ENCODE peak calls at places on chromosome 18, in four cellular contexts. A is endothelial cell of umbilical vein, U is IMR-90, T is K562. R is an unnamed sample. For H3K9me1, the result is how much of the 10 kb centered on the place peaks cover.

GRCh38 chr18:80184243-80184772 is 63.0 kb downstream of the PARD6G start:
- DNase-seq in A (no peak), U (no peak), T (no peak), R (no peak)

GRCh38 chr18:80251700-80252099 is 4.4 kb upstream of the PARD6G start:
- DNase-seq in A (no peak), U (no peak), T (no peak), R (no peak)

GRCh38 chr18:72867721-72868665 is at the start of gene NETO1:
- DNase-seq in A (no peak), U (no peak), T (no peak), R (no peak)

GRCh38 chr18:30522288-30522929 is 520.1 kb downstream of the DSC3 start:
- DNase-seq in A (no peak), U (no peak), T (no peak), R (no peak)

GRCh38 chr18:48142994-48143393 is 212.5 kb upstream of the SMAD2 start:
- DNase-seq in A (no peak), U (no peak), T (no peak), R (no peak)

GRCh38 chr18:63987743-63988142 is 17.9 kb downstream of the SERPINB8 start:
- DNase-seq in A (no peak), U (no peak), T (no peak), R (no peak)

GRCh38 chr18:59921384-59921891 is 21.6 kb downstream of the PMAIP1 start:
- DNase-seq in A (no peak), U (no peak), T (no peak), R (no peak)

GRCh38 chr18:73688851-73689659 is 458.6 kb downstream of the FBXO15 start:
- DNase-seq in A (no peak), U (peak), T (no peak), R (no peak)

GRCh38 chr18:77022116-77022515 is 110.5 kb downstream of the MBP start:
- DNase-seq in A (no peak), U (no peak), T (no peak), R (no peak)

GRCh38 chr18:23864620-23865019 is 149.9 kb upstream of the TTC39C start:
- DNase-seq in A (no peak), U (no peak), T (no peak), R (no peak)

GRCh38 chr18:51514128-51514527 is 316.6 kb upstream of the MEX3C start:
- DNase-seq in A (no peak), U (no peak), T (no peak), R (no peak)

GRCh38 chr18:75408554-75409506 is 18.7 kb downstream of the SMIM21 start:
- DNase-seq in A (peak), U (peak), T (no peak), R (peak)

GRCh38 chr18:47417807-47418206 is 166.3 kb upstream of the SKOR2 start:
- DNase-seq in A (no peak), U (no peak), T (no peak), R (no peak)

GRCh38 chr18:5630057-5630765 is 86.4 kb upstream of the EPB41L3 start:
- DNase-seq in A (peak), U (peak), T (peak), R (no peak)

GRCh38 chr18:51151568-51152511 is 45.6 kb downstream of the MEX3C start:
- DNase-seq in A (no peak), U (no peak), T (no peak), R (no peak)

GRCh38 chr18:33828949-33829348 is 250.9 kb downstream of the ASXL3 start:
- DNase-seq in A (no peak), U (no peak), T (no peak), R (no peak)

GRCh38 chr18:4040391-4041172 is 414.5 kb downstream of the DLGAP1 start:
- DNase-seq in A (no peak), U (no peak), T (no peak), R (no peak)

GRCh38 chr18:23862071-23862470 is 152.5 kb upstream of the TTC39C start:
- DNase-seq in A (peak), U (peak), T (no peak), R (peak)

GRCh38 chr18:47767699-47768098 is 162.8 kb downstream of the SMAD2 start:
- DNase-seq in A (no peak), U (no peak), T (no peak), R (no peak)

GRCh38 chr18:52319423-52319822 is 20.6 kb upstream of the DCC start:
- DNase-seq in A (no peak), U (no peak), T (no peak), R (no peak)

GRCh38 chr18:59547691-59548182 is 149.5 kb downstream of the CCBE1 start:
- DNase-seq in A (no peak), U (peak), T (no peak), R (no peak)

GRCh38 chr18:58311390-58311789 is 267.4 kb downstream of the NEDD4L start:
- DNase-seq in A (no peak), U (no peak), T (no peak), R (no peak)

GRCh38 chr18:36593001-36593400 is 235.8 kb downstream of the TPGS2 start:
- DNase-seq in A (no peak), U (peak), T (no peak), R (no peak)

GRCh38 chr18:37429768-37430167 is 135.8 kb downstream of the CELF4 start:
- DNase-seq in A (no peak), U (no peak), T (no peak), R (no peak)

GRCh38 chr18:21741511-21742322 is 1.1 kb downstream of the MIB1 start:
- DNase-seq in A (peak), U (peak), T (no peak), R (no peak)

GRCh38 chr18:50395093-50395492 is 20.2 kb downstream of the SKA1 start:
- DNase-seq in A (no peak), U (no peak), T (no peak), R (no peak)

GRCh38 chr18:30280861-30281470 is 761.6 kb downstream of the DSC3 start:
- DNase-seq in A (peak), U (peak), T (peak), R (peak)

GRCh38 chr18:78876868-78877267 is 102.8 kb upstream of the SALL3 start:
- DNase-seq in A (no peak), U (no peak), T (no peak), R (no peak)

GRCh38 chr18:56982756-56983155 is 164.1 kb upstream of the BOD1L2 start:
- DNase-seq in A (no peak), U (no peak), T (no peak), R (no peak)

GRCh38 chr18:79133724-79134123 is 64.5 kb downstream of the ATP9B start:
- DNase-seq in A (no peak), U (no peak), T (no peak), R (no peak)

GRCh38 chr18:68417166-68417776 is 297.6 kb downstream of the TMX3 start:
- DNase-seq in A (peak), U (no peak), T (no peak), R (no peak)

GRCh38 chr18:22214731-22215528 is 45.5 kb downstream of the GATA6 start:
- DNase-seq in A (peak), U (peak), T (no peak), R (peak)

GRCh38 chr18:73690222-73690621 is 457.4 kb downstream of the FBXO15 start:
- DNase-seq in A (no peak), U (no peak), T (no peak), R (no peak)

GRCh38 chr18:54250846-54251251 is 18.5 kb upstream of the POLI start:
- DNase-seq in A (peak), U (no peak), T (no peak), R (no peak)

GRCh38 chr18:36534154-36534688 is 236.7 kb downstream of the FHOD3 start:
- DNase-seq in A (no peak), U (no peak), T (no peak), R (no peak)

GRCh38 chr18:73908323-73908722 is 239.3 kb downstream of the FBXO15 start:
- DNase-seq in A (no peak), U (peak), T (no peak), R (no peak)

GRCh38 chr18:77870894-77871293 is 621.2 kb downstream of the GALR1 start:
- DNase-seq in A (no peak), U (no peak), T (no peak), R (no peak)

GRCh38 chr18:77055429-77056310 is 76.9 kb downstream of the MBP start:
- DNase-seq in A (no peak), U (peak), T (no peak), R (no peak)

GRCh38 chr18:13893418-13893760 is 21.9 kb downstream of the MC2R start:
- DNase-seq in A (no peak), U (no peak), T (no peak), R (no peak)

GRCh38 chr18:4450065-4450676 is 4.9 kb downstream of the DLGAP1 start:
- DNase-seq in A (no peak), U (no peak), T (no peak), R (no peak)

GRCh38 chr18:477565-477964 is 22.9 kb downstream of the COLEC12 start:
- DNase-seq in A (no peak), U (no peak), T (peak), R (peak)
- H3K9me1 ChIP-seq in A (under half), U (under half), T (under half), R (under half)

DNA sequence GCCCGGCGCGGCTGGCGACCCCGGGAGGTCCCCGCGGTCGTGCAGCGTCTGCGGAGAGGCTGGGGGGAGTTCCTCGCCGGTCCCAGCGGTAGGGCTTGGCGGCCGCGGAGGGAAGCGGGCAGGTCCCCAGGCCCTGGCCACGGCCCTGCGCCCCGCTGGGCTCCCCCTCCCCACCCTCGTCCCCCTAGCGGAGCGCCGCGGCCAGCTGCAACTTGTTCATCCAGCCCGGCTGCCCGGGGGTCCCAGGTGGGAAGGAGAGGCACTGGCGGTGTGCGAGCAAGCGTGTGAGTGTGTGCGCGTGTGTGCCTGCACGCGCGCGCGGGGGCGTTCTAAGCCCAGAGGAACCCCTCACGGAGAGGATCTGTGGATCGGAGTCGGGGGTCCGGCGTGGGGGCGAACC is 1.3 kb downstream of the PTPRM start:
- DNase-seq in A (peak), U (peak), T (no peak), R (no peak)
- TF ChIP-seq CTCF in A (peak), U (no peak), T (no peak), R (no peak)

GRCh38 chr18:65435529-65435928 is 315.3 kb upstream of the CDH7 start:
- DNase-seq in A (no peak), U (no peak), T (no peak), R (no peak)
- H3K9me1 ChIP-seq in A (under half), U (under half), T (under half), R (under half)

DNA sequence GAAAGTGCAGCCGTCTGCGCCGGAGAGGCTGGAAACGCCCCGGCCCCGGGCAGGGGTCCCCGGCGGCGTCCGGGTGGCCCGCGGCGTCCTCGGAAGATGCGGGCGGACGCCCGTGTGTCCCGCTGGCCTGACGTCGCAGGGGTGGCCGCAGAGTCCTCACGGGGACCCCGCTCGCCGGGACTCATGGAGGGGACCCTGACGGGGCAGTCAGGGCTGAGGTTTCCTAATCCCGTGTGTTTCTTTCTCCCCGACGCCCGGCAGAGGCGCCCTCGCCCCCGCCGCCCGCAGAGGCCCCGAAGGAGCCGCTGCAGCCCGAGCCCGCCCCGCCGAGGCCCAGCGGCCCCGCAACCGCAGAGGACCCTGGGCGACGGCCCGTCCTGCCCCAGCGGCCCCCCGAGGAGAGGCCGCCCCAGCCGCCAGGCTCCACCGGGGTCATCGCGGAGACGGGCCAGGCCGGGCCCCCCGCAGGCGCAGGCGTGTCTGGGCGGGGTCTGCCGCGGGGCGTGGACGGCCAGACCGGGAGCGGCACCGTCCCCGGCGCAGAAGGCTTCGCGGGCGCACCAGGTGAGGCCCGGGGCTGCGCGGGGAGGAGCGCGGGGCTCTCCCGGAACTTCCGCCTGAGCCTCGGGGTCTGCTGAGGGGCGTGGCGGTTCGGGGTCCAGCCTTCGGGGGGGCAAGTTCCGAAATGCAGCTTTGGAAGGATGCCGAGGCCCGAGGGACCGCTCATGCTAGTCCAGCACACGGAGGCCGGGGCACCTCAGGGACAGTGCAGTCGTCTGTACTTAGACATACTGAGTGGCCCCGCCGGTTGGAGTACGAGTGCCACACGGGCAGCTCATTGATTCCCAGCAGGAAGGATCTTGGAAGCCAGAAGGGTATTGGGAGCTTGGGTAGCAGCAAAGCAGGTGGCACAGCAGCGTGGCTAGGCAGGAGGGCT is 60.0 kb downstream of the EMILIN2 start:
- DNase-seq in A (peak), U (no peak), T (peak), R (no peak)
- TF ChIP-seq CTCF in A (peak), U (peak), T (peak), R (no peak)

DNA sequence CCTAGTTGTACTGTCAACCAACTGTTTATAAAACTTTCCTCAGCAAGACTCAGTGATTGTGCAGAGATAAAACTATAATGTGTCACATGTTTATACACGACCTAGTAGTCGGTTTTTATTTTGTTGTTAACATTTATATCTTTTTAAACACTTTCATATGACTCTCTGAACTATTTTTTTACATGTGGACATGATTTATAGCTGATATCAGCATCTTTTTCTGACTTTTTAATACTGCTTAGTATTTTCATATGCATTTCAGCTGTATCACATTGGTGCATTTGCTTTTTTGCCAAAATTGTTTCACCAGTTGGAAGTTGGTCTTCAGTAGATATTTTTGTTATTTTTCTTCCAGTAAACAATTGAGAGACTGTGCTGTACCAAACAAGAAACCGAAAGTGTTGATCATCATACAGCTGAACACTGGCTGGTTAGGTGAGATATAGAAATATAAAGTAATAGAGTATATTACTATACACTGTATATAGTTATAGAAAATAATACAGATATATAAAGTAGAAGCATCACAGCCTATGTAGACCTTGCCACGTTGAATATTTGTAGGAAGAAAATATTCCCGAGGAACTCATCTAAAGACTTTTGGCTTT is 154.2 kb downstream of the KCTD1 start:
- DNase-seq in A (no peak), U (no peak), T (no peak), R (no peak)
- H3K9me1 ChIP-seq in A (under half), U (under half), T (under half), R (under half)

DNA sequence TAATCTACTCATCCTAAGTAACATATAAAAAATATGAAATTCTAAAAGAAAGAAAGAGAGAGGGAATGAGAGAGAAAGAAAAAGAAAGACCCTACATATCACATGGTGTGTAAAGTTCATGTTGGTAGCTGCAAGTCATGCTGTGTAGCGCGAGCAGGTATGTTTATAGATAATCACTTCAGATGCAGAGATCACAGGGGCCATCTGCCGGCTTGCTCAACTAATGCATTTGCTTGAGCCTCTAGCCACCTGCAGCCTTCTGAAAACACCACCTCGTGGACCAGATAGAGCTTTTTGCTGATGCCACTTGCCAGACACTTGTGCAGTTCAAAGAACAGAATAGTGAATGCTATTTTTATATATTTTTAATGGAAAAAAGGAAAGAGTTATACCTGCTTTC is 37.6 kb downstream of the CDH7 start:
- DNase-seq in A (no peak), U (no peak), T (no peak), R (no peak)
- TF ChIP-seq CTCF in A (no peak), U (no peak), T (no peak), R (no peak)

GRCh38 chr18:8351173-8351572 is 258.1 kb upstream of the RAB12 start:
- DNase-seq in A (no peak), U (peak), T (no peak), R (no peak)

GRCh38 chr18:8349608-8350323 is 259.5 kb upstream of the RAB12 start:
- DNase-seq in A (no peak), U (no peak), T (no peak), R (no peak)

GRCh38 chr18:8348051-8348450 is 261.2 kb upstream of the RAB12 start:
- DNase-seq in A (no peak), U (no peak), T (no peak), R (no peak)

GRCh38 chr18:8354304-8354703 is 254.9 kb upstream of the RAB12 start:
- DNase-seq in A (peak), U (no peak), T (no peak), R (no peak)

DNA sequence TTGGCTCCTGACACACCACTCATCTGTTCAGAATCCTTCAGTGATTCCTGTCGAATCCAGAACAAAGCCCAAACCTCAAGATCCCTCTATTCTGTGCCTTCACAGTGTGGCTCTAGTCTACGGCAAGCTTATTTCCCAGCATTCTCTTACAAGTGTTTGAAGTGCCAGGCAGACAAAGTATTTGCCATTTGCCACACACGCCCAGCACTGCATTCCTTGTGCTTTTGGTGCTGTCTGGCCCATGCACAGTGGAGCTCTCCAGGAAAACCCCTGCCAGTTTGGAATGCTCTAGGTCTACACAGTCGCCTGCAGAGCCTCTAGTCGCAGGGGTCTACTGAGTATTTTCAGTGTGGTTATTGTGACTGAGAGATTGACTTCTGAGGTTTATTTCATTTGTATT is 258.6 kb upstream of the RAB12 start:
- DNase-seq in A (no peak), U (no peak), T (no peak), R (no peak)
- H3K9me1 ChIP-seq in A (under half), U (under half), T (under half), R (under half)

GRCh38 chr18:42474577-42474976 is 519.5 kb downstream of the PIK3C3 start:
- DNase-seq in A (no peak), U (no peak), T (no peak), R (no peak)
- TF ChIP-seq CTCF in A (no peak), U (no peak), T (no peak), R (no peak)

GRCh38 chr18:62863629-62864028 is 148.3 kb downstream of the PHLPP1 start:
- DNase-seq in A (peak), U (peak), T (no peak), R (no peak)

GRCh38 chr18:62862451-62862850 is 147.1 kb downstream of the PHLPP1 start:
- DNase-seq in A (no peak), U (no peak), T (no peak), R (no peak)

GRCh38 chr18:62867521-62867920 is 152.2 kb downstream of the PHLPP1 start:
- DNase-seq in A (no peak), U (no peak), T (no peak), R (no peak)

GRCh38 chr18:62868645-62869044 is 153.3 kb downstream of the PHLPP1 start:
- DNase-seq in A (no peak), U (no peak), T (no peak), R (no peak)

GRCh38 chr18:62865498-62865897 is 150.2 kb downstream of the PHLPP1 start:
- DNase-seq in A (no peak), U (no peak), T (no peak), R (no peak)
- H3K9me1 ChIP-seq in A (under half), U (under half), T (under half), R (under half)